ENCODE peak calls at places on chromosomes 7 and 10, in four cellular contexts. One of them, this sample, is unnamed.
A peak's percentile ranks its signal among the peaks of the same experiment; 100 is the strongest.

GRCh38 chr7:2616973-2617709 is 14.6 kb upstream of the TTYH3 start:
- DNase-seq in K562: no peak
- DNase-seq in GM12878: no peak
- DNase-seq in HepG2: no peak
- DNase-seq in this sample: no peak

GRCh38 chr10:36263871-36264270 is 621.8 kb upstream of the FZD8 start:
- DNase-seq in K562: no peak
- DNase-seq in GM12878: no peak
- DNase-seq in HepG2: no peak
- DNase-seq in this sample: no peak

GRCh38 chr7:138575897-138576428 is 115.9 kb downstream of the TRIM24 start:
- DNase-seq in K562: no peak
- DNase-seq in GM12878: no peak
- DNase-seq in HepG2: no peak
- DNase-seq in this sample: no peak

GRCh38 chr10:113493943-113494342 is 58.9 kb upstream of the HABP2 start:
- DNase-seq in K562: no peak
- DNase-seq in GM12878: no peak
- DNase-seq in HepG2: no peak
- DNase-seq in this sample: no peak

GRCh38 chr7:126696639-126697038 is 556.1 kb downstream of the GRM8 start:
- DNase-seq in K562: no peak
- DNase-seq in GM12878: no peak
- DNase-seq in HepG2: no peak
- DNase-seq in this sample: no peak

GRCh38 chr10:71302874-71303568 is 16.0 kb upstream of the SLC29A3 start:
- DNase-seq in K562: peak; percentile 52
- DNase-seq in GM12878: no peak
- DNase-seq in HepG2: peak; percentile 65
- DNase-seq in this sample: peak; percentile 65

GRCh38 chr10:115628616-115629015 is 535.5 kb downstream of the ATRNL1 start:
- DNase-seq in K562: no peak
- DNase-seq in GM12878: no peak
- DNase-seq in HepG2: no peak
- DNase-seq in this sample: no peak

GRCh38 chr7:70299447-70299807 is 701.2 kb downstream of the AUTS2 start:
- DNase-seq in K562: no peak
- DNase-seq in GM12878: no peak
- DNase-seq in HepG2: no peak
- DNase-seq in this sample: no peak

GRCh38 chr10:59279476-59279875 is 82.9 kb downstream of the FAM13C start:
- DNase-seq in K562: no peak
- DNase-seq in GM12878: no peak
- DNase-seq in HepG2: no peak
- DNase-seq in this sample: no peak

GRCh38 chr10:16314259-16314658 is 122.6 kb upstream of the PTER start:
- DNase-seq in K562: peak; percentile 18
- DNase-seq in GM12878: no peak
- DNase-seq in HepG2: peak; percentile 20
- DNase-seq in this sample: no peak

GRCh38 chr7:155819186-155819585 is 6.9 kb upstream of the SHH start:
- DNase-seq in K562: no peak
- DNase-seq in GM12878: no peak
- DNase-seq in HepG2: no peak
- DNase-seq in this sample: no peak

GRCh38 chr7:155375337-155376277 is 77.9 kb downstream of the INSIG1 start:
- DNase-seq in K562: no peak
- DNase-seq in GM12878: no peak
- DNase-seq in HepG2: no peak
- DNase-seq in this sample: no peak

GRCh38 chr7:34652784-34653183 is 5.2 kb upstream of the NPSR1 start:
- DNase-seq in K562: no peak
- DNase-seq in GM12878: no peak
- DNase-seq in HepG2: peak; percentile 65
- DNase-seq in this sample: no peak

GRCh38 chr10:111103196-111103595 is 26.4 kb downstream of the ADRA2A start:
- DNase-seq in K562: no peak
- DNase-seq in GM12878: no peak
- DNase-seq in HepG2: no peak
- DNase-seq in this sample: no peak

GRCh38 chr7:2821161-2821841 is 22.8 kb downstream of the GNA12 start:
- DNase-seq in K562: no peak
- DNase-seq in GM12878: peak; percentile 53
- DNase-seq in HepG2: no peak
- DNase-seq in this sample: peak; percentile 39

GRCh38 chr7:98681951-98682350 is 64.9 kb downstream of the NPTX2 start:
- DNase-seq in K562: no peak
- DNase-seq in GM12878: no peak
- DNase-seq in HepG2: no peak
- DNase-seq in this sample: no peak

GRCh38 chr7:70919491-70920073 is 212.4 kb upstream of the GALNT17 start:
- DNase-seq in K562: no peak
- DNase-seq in GM12878: no peak
- DNase-seq in HepG2: no peak
- DNase-seq in this sample: no peak

GRCh38 chr10:79946270-79947082 is 2.4 kb downstream of the SFTPD start:
- DNase-seq in K562: no peak
- DNase-seq in GM12878: no peak
- DNase-seq in HepG2: no peak
- DNase-seq in this sample: peak; percentile 1

GRCh38 chr10:90813592-90814365 is 44.1 kb downstream of the HTR7 start:
- DNase-seq in K562: no peak
- DNase-seq in GM12878: no peak
- DNase-seq in HepG2: no peak
- DNase-seq in this sample: no peak

GRCh38 chr10:132129431-132129830 is 57.3 kb upstream of the DPYSL4 start:
- DNase-seq in K562: no peak
- DNase-seq in GM12878: no peak
- DNase-seq in HepG2: no peak
- DNase-seq in this sample: no peak

GRCh38 chr10:78579995-78580394 is 488.8 kb upstream of the ZMIZ1 start:
- DNase-seq in K562: no peak
- DNase-seq in GM12878: no peak
- DNase-seq in HepG2: peak; percentile 30
- DNase-seq in this sample: no peak

GRCh38 chr10:78581133-78581694 is 487.6 kb upstream of the ZMIZ1 start:
- DNase-seq in K562: no peak
- DNase-seq in GM12878: no peak
- DNase-seq in HepG2: peak; percentile 16
- DNase-seq in this sample: no peak

GRCh38 chr10:78577673-78578072 is 491.1 kb upstream of the ZMIZ1 start:
- DNase-seq in K562: no peak
- DNase-seq in GM12878: no peak
- DNase-seq in HepG2: no peak
- DNase-seq in this sample: no peak

GRCh38 chr10:78579586-78579985 is 489.2 kb upstream of the ZMIZ1 start:
- DNase-seq in K562: no peak
- DNase-seq in GM12878: no peak
- DNase-seq in HepG2: no peak
- DNase-seq in this sample: no peak

GRCh38 chr10:78578929-78579328 is 489.8 kb upstream of the ZMIZ1 start:
- DNase-seq in K562: no peak
- DNase-seq in GM12878: peak; percentile 21
- DNase-seq in HepG2: no peak
- DNase-seq in this sample: no peak
- TF ChIP-seq SP1 in K562: no peak
- TF ChIP-seq SP1 in GM12878: no peak
- TF ChIP-seq SP1 in HepG2: no peak
- TF ChIP-seq SP1 in this sample: no peak

DNA sequence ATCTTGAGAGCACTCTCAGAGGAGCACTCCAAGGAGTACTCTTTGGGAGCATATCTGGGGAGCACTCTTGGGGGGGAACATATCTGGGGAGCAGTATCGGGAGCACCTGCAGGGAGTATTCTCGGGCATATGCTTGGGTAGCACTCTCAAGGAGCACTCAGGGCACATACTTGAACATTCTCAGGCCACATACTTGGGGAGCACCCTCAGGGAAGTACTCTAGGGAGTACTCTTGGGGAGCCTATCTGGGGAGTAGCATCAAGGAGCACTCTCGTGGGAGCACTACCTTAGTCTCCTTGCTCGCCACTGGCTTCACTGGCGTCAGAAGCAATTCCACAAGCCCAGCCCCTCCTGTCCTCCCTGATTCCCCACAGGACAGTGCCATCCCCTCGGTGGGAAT is 31.5 kb upstream of the TNRC18 start:
- DNase-seq in K562: no peak
- DNase-seq in GM12878: no peak
- DNase-seq in HepG2: no peak
- DNase-seq in this sample: no peak
- TF ChIP-seq FOXK2 in K562: no peak
- TF ChIP-seq FOXK2 in GM12878: no peak
- TF ChIP-seq FOXK2 in HepG2: no peak
- TF ChIP-seq FOXK2 in this sample: no peak

DNA sequence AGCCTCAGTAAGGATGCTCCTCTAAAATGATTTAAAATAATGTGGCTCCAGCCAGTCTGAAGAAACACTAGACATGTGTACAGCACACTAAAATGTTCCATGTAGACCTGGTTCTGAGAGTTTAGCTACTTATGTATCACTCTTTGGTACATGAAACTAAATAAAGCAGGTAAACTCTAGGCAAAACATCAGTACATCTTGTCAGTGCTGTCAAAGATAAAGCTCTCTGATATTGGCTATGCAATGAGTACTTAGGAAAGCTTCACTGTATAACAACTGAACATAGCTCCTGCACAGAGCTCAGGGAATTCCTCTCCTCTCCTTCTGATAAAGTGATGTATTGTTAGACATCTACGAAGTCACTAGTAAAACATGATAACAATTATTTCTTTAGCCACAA is 3.5 kb downstream of the LRRN3 start:
- DNase-seq in K562: no peak
- DNase-seq in GM12878: no peak
- DNase-seq in HepG2: no peak
- DNase-seq in this sample: no peak
- TF ChIP-seq SP1 in K562: no peak
- TF ChIP-seq SP1 in GM12878: no peak
- TF ChIP-seq SP1 in HepG2: no peak
- TF ChIP-seq SP1 in this sample: no peak

GRCh38 chr7:74466196-74466813 is 12.6 kb downstream of the GTF2IRD1 start:
- DNase-seq in K562: no peak
- DNase-seq in GM12878: no peak
- DNase-seq in HepG2: no peak
- DNase-seq in this sample: no peak
- TF ChIP-seq FOXK2 in K562: no peak
- TF ChIP-seq FOXK2 in GM12878: no peak
- TF ChIP-seq FOXK2 in HepG2: no peak
- TF ChIP-seq FOXK2 in this sample: no peak

GRCh38 chr7:41323811-41324210 is 379.1 kb downstream of the INHBA start:
- DNase-seq in K562: no peak
- DNase-seq in GM12878: no peak
- DNase-seq in HepG2: no peak
- DNase-seq in this sample: no peak
- TF ChIP-seq SP1 in K562: no peak
- TF ChIP-seq SP1 in GM12878: no peak
- TF ChIP-seq SP1 in HepG2: no peak
- TF ChIP-seq SP1 in this sample: no peak

DNA sequence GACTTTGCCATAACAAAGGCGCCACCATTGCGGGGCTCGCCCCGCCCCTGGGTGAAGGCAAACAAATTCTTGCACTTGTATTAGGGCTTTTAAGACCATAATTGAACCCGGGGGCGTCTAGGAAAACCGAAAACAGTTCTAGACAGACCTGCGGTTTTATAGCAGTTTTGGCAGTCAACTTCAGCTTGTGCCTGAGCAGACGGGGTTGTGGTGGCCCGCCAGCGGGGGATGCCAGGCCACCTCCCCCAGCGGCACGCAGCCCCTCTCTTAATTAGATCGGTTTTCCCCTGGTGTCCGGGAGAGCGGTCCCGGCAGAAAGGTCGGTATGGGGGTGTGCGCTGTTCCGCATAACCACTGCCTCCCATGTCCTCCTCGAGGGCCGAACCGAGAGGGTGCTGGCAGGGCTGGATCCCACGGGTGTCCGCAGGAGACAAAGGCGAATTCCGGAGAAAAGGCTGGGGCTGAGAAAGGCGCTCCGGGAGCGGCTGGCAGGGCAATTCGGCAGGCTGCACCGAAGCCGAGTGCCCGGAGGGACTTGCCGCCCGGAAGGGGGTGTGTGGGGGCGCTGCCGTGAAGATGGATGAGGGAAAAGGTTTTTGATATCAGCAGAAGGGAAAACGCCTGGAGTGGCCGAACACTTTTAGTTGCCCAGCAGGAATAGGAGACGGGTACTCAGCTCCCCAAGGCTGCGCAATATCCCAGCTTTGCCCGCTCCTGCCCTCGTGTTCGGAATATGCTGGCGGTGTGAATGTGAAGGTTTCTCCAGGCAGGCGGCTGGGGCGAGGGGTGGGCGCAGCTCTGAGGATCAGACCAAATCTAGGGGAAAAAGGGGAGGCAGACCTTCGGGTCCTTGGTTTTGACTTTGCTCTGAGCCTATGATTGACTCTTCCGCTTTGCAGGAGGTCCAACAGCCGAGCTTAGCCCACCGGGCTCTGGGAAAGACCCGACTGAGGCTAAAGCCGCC is 3.0 kb upstream of the HOXA11 start:
- DNase-seq in K562: no peak
- DNase-seq in GM12878: no peak
- DNase-seq in HepG2: no peak
- DNase-seq in this sample: no peak
- TF ChIP-seq FOXK2 in K562: no peak
- TF ChIP-seq FOXK2 in GM12878: no peak
- TF ChIP-seq FOXK2 in HepG2: no peak
- TF ChIP-seq FOXK2 in this sample: no peak

GRCh38 chr7:82413237-82413636 is 30.3 kb downstream of the CACNA2D1 start:
- DNase-seq in K562: no peak
- DNase-seq in GM12878: no peak
- DNase-seq in HepG2: no peak
- DNase-seq in this sample: no peak

GRCh38 chr7:82411732-82412131 is 31.8 kb downstream of the CACNA2D1 start:
- DNase-seq in K562: no peak
- DNase-seq in GM12878: no peak
- DNase-seq in HepG2: no peak
- DNase-seq in this sample: no peak

GRCh38 chr7:82405291-82405690 is 38.3 kb downstream of the CACNA2D1 start:
- DNase-seq in K562: no peak
- DNase-seq in GM12878: no peak
- DNase-seq in HepG2: no peak
- DNase-seq in this sample: no peak

GRCh38 chr7:82406937-82407336 is 36.6 kb downstream of the CACNA2D1 start:
- DNase-seq in K562: no peak
- DNase-seq in GM12878: no peak
- DNase-seq in HepG2: no peak
- DNase-seq in this sample: no peak

DNA sequence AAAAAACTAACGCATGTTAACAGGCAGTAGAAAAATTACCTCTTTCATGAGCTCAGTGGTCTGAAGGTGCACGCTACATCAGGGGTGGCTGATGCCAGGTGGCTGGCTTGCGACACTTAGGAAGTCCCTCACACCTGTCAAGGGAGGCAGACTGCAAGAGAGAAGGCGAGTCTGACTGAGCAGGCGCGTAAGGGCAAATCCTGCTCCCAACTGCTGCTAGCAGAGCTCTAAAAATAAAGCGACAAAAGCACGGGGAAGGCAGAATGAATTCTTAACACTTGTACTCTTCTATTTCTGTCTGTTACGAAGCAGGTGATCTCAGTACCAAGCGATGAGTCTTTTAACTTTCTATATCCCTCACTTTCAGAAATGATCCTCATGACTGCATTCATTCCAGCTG is 33.1 kb downstream of the CACNA2D1 start:
- DNase-seq in K562: no peak
- DNase-seq in GM12878: no peak
- DNase-seq in HepG2: no peak
- DNase-seq in this sample: no peak
- TF ChIP-seq SP1 in K562: no peak
- TF ChIP-seq SP1 in GM12878: no peak
- TF ChIP-seq SP1 in HepG2: no peak
- TF ChIP-seq SP1 in this sample: no peak